ENCODE peak calls at places on chromosomes 5 and 9, in four cellular contexts. D, G, T and L are unnamed samples.
A peak's percentile ranks its signal among the peaks of the same experiment; 100 is the strongest.

GRCh38 chr5:172834570-172835245 is 657 bp downstream of the ERGIC1 start:
- DNase-seq in D (peak; percentile 64), T (no peak), G (peak; percentile 82), L (no peak)

GRCh38 chr9:94916956-94917355 is 190.5 kb downstream of the AOPEP start:
- DNase-seq in G (no peak), T (peak; percentile 52), D (no peak), L (no peak)

GRCh38 chr9:74570879-74571512 is 73.9 kb downstream of the RORB start:
- DNase-seq in T (no peak), G (peak; percentile 61), D (peak; percentile 41), L (no peak)

GRCh38 chr5:5209101-5209500 is 69.0 kb downstream of the ADAMTS16 start:
- DNase-seq in G (no peak), T (peak; percentile 81), D (no peak), L (no peak)

GRCh38 chr5:54643679-54644078 is 126.1 kb downstream of the SNX18 start:
- DNase-seq in G (no peak), D (no peak), T (no peak), L (no peak)

GRCh38 chr9:131422241-131422792 is 28.4 kb downstream of the PRRC2B start:
- DNase-seq in D (peak; percentile 81), G (no peak), T (peak; percentile 82), L (no peak)

GRCh38 chr5:72222521-72222920 is 97.5 kb downstream of the MRPS27 start:
- DNase-seq in T (no peak), D (no peak), G (no peak), L (no peak)

GRCh38 chr5:171201285-171201684 is 107.8 kb upstream of the TLX3 start:
- DNase-seq in T (no peak), G (peak; percentile 12), D (peak; percentile 49), L (no peak)

GRCh38 chr9:124792257-124792975 is 15.5 kb downstream of the OLFML2A start:
- DNase-seq in T (no peak), G (no peak), D (no peak), L (no peak)

DNA sequence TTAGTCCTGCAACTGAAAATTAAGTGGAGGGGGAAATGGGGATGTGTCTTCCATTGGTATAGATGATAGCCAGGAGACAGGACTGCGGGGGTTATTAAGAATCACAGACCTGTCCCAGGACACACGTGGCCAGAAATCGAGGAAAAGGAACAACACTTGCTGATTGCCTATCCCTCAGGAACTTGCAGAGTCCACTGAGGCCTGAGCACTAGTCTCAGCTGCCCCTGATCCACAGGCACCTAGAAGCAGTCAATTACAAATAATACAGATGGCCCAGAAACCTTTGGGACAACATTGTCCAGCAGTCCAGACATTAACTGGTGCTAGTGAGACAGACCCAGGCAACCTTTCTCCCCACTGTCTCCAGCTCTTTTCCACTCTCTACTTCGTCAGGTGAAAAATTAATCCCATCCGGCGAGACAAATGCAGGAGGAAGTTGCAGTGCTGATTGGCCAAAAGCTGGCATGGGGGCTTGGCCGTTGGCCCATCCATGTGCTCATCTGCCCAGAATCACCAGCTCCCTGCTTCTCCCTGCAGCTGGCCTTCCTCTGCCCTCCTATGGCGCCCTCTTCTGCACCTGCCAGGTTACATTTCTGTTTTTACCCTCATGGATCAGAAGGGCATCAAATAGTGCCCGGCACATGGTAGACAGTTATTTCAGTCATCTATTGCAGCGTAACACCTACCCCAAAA is 3.5 kb upstream of the B4GALT1 start:
- DNase-seq in G (peak; percentile 63), T (peak; percentile 76), D (peak; percentile 64), L (no peak)
- H3K27ac ChIP-seq in G (no peak overlapping the region), T (no peak overlapping the region), D (no peak overlapping the region), L (no peak overlapping the region)

DNA sequence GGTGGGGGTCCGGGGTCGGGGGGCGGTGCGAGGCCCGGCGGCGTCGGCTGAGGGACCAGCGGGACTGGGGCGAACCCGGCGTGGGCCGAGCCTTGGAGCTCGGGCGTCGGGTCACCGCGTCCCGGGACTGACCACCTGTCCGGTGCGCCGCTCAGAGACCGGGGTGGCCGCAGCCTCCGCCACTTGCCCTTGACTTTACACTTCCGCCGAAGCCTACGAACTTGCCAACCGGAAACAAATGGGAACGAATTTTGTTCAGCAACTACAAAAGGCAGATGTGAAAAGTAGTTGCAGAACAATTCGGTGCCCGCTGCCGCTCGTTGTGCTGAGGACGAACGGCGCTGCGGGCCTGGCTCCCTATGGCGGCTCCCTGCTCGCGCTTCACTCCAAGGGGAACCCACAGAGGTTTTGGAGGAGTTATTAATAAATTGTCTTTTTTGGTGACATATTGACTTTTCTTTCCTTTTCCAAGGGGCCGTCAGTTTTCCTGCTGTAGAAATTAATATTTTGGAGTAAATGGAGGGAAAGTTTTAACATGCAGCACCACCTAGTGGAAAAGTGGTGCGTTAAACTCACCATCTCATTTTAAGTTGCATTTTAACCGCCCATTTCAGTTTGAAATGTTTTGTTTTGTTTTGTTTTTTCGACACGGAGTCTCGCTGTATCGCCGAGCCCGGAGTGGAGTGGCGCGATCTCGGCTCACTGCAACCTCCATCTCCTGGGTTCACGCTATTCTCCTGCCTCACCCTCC is 490 bp downstream of the PCBD2 start:
- DNase-seq in D (peak; percentile 66), T (peak; percentile 43), G (peak; percentile 71), L (no peak)
- TF ChIP-seq POLR2AphosphoS5 in D (no peak), T (no peak), G (no peak), L (no peak)

DNA sequence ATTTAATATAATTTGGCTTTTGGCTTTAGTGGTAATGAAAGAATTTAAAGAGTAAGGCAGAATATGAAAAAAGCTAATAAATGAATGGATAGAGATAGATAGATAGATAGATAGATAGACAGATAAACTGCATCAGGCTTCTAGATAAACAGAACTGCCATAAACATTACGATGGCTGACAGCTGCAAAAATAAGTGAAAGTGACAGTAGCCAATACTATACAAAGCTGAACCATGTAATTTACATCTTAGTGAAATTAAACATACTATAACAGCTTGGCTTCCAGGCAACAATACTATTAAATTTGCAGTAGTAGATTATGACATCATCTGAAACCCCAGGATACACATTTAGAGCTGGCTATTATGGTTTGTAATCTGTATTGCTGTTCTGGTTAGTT is 1354.8 kb downstream of the PTPRD start:
- DNase-seq in G (no peak), D (no peak), T (no peak), L (no peak)
- H3K27ac ChIP-seq in G (no peak overlapping the region), D (no peak overlapping the region), T (no peak overlapping the region), L (no peak overlapping the region)

GRCh38 chr5:154260224-154260859 is 69.8 kb downstream of the GALNT10 start:
- DNase-seq in G (peak; percentile 24), T (no peak), D (no peak), L (peak; percentile 42)
- TF ChIP-seq POLR2AphosphoS5 in G (no peak), T (no peak), D (no peak), L (no peak)